ENCODE peak calls at places on chromosomes 2 and 18, in ten cellular contexts. Z is endothelial cell of umbilical vein, H is HCT116, K is tibial nerve, O is ovary, W is A549, V is adrenal gland, I is breast epithelium, Q is testis, A is IMR-90. D is an unnamed sample.

GRCh38 chr2:188898261-188898660 is 75.9 kb upstream of the COL3A1 start:
- DNase-seq in Z (no peak), H (no peak), K (no peak), O (no peak), W (no peak), V (no peak), I (no peak), Q (no peak), A (peak), D (no peak)

GRCh38 chr2:57890993-57891688 is 155.5 kb upstream of the VRK2 start:
- DNase-seq in Z (no peak), H (no peak), K (no peak), O (no peak), W (no peak), V (no peak), I (no peak), Q (no peak), A (peak), D (no peak)

GRCh38 chr18:25759111-25759510 is 331.3 kb downstream of the SS18 start:
- DNase-seq in Z (no peak), H (no peak), K (no peak), O (no peak), W (no peak), V (no peak), I (no peak), Q (no peak), A (peak), D (no peak)

GRCh38 chr2:55809875-55810620 is 113.5 kb downstream of the EFEMP1 start:
- DNase-seq in Z (no peak), H (no peak), K (peak), O (no peak), W (peak), V (no peak), I (no peak), Q (no peak), A (peak), D (no peak)

GRCh38 chr2:128660836-128661235 is 342.2 kb upstream of the HS6ST1 start:
- DNase-seq in Z (no peak), H (no peak), K (no peak), O (no peak), W (no peak), V (no peak), I (no peak), Q (no peak), A (no peak), D (no peak)

GRCh38 chr2:9397201-9397600 is 26.1 kb downstream of the ITGB1BP1 start:
- DNase-seq in Z (no peak), H (no peak), K (no peak), O (no peak), W (no peak), V (no peak), I (no peak), Q (no peak), A (no peak), D (no peak)

GRCh38 chr2:187500585-187501359 is 52.7 kb upstream of the CALCRL start:
- DNase-seq in Z (peak), H (peak), K (no peak), O (no peak), W (peak), V (no peak), I (no peak), Q (no peak), A (peak), D (peak)

GRCh38 chr18:3710712-3711269 is 260.8 kb downstream of the TGIF1 start:
- DNase-seq in Z (peak), H (no peak), K (peak), O (no peak), W (peak), V (peak), I (peak), Q (peak), A (no peak), D (peak)

GRCh38 chr2:236051351-236051750 is 116.8 kb downstream of the GBX2 start:
- DNase-seq in Z (no peak), H (no peak), K (no peak), O (no peak), W (no peak), V (no peak), I (no peak), Q (no peak), A (no peak), D (no peak)

GRCh38 chr18:74284501-74285004 is 7.2 kb downstream of the CYB5A start:
- DNase-seq in Z (peak), H (no peak), K (no peak), O (no peak), W (no peak), V (no peak), I (no peak), Q (no peak), A (no peak), D (no peak)

DNA sequence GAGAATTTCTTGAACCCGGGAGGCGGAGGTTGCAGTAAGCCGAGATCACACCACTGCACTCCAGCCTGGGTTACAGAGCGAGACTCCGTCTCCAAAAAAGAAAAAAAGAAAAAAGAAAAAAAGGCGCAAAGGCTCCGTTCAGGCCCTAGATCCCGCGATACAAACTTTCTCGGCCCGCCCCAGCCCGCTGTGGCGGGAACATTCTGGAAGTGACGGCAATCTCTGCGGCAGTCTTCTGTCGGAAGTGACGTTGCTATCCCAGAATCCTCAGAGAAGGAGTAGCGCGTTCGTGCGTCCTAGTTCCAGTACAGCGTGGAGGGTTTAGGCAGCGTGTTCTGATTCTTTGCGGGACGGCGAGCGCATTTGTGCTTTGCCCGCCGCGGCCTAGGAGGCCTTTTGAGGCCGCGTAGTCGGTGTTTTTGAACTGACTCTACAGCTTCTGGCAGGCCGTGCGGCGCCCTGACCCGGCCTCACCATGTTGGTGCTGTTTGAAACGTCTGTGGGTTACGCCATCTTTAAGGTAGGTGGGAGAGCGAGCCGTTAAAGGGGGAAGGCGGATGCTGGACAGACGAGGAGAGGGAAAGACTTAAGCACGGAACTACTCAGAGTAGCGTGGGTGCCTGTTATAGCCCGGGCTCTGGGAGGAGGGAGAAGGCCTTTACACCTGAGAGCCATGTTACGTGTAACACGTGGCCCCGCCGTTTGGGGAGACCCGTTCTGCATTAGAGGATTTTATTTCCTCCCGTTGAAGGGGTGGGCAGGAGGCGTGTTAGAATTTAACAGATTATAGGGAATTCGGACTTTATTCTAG is at the start of gene NOP58:
- DNase-seq in Z (peak), H (peak), K (peak), O (peak), W (peak), V (peak), I (peak), Q (peak), A (peak), D (peak)
- TF ChIP-seq POLR2A in Z (peak), H (peak), K (peak), O (peak), W (peak), V (peak), I (peak), Q (peak), A (peak), D (peak)

DNA sequence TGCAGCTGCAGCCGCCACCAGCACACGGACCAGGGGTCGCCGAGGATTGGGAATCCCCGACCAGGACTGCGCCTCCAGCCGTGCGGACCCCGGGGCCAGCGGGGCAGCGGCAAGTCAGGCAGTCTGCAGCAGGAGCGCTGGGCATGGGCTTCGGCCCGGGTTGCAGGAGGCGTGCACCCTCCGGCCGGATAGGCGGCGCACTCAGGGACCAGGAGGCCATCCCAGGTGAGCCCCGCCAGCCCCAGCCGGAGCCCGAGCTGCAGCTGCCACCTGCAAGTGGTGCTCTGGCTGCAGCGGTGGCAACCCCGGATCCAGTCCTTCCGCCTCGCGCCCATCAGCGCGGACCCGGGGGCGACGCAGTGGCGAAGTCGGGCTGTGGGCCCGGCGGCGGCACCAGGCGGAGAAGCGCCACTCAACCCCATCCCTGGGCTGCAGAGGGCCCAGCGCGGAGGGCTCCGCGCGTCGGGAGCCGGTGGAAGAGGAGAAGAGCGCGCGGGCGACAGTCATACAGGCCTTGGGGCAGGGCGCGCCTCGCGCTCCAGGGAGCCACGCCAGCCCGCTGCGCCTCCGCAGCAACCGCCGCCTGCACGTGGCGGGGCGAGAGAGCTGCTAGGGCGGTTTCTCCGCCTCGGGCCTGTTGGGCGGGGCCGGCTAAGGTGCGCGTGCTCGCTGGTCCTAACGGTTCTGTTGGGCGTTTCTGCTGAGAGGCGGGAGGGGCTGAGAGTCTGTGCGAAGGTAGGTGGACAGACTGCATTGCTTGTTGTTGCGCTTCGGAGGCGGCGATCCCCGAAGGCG is 73.9 kb downstream of the RPIA start:
- DNase-seq in Z (peak), H (no peak), K (no peak), O (no peak), W (peak), V (peak), I (no peak), Q (peak), A (peak), D (peak)
- H3K4me3 ChIP-seq in Z (peak), H (no peak), K (peak), O (no peak), W (peak), V (no peak), I (peak), Q (peak), A (no peak), D (peak)

DNA sequence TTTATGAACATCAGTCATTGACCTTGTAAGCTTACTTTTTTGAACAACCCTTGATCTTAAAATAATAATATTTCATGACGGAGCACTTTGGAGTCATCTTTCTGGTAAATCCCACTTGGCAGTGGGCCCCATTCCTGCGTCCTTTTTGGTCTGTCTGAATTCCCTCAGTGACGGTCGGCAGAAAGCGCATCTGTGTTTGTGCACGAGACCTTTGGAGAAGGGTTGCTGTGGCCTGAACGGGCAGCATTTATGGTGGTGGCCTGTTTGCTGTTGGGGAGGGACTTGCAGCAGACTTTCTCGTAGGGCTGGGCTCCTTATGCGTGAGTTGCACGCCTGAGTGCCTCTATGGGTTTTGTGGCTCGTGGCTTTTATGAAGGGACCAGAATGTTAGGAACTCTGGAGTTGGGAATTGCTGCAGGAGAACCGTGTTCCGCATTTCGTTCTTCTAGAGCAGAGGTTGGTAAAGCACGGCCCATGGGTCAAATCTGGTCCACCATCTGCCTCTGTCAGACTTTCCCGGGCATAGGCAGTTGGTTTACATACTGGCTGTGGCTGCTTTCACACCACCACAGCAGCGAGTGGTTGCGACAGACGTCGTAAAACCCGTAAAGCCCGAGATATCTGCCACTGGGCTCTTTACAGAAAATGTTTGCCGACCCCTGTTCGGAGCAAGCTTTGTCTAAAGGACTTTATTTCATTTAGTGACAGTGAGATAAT is 30.8 kb downstream of the LPIN1 start:
- DNase-seq in Z (no peak), H (no peak), K (peak), O (no peak), W (no peak), V (no peak), I (no peak), Q (no peak), A (no peak), D (no peak)
- TF ChIP-seq POLR2A in Z (no peak), H (no peak), K (no peak), O (no peak), W (no peak), V (no peak), I (no peak), Q (no peak), A (no peak), D (no peak)

DNA sequence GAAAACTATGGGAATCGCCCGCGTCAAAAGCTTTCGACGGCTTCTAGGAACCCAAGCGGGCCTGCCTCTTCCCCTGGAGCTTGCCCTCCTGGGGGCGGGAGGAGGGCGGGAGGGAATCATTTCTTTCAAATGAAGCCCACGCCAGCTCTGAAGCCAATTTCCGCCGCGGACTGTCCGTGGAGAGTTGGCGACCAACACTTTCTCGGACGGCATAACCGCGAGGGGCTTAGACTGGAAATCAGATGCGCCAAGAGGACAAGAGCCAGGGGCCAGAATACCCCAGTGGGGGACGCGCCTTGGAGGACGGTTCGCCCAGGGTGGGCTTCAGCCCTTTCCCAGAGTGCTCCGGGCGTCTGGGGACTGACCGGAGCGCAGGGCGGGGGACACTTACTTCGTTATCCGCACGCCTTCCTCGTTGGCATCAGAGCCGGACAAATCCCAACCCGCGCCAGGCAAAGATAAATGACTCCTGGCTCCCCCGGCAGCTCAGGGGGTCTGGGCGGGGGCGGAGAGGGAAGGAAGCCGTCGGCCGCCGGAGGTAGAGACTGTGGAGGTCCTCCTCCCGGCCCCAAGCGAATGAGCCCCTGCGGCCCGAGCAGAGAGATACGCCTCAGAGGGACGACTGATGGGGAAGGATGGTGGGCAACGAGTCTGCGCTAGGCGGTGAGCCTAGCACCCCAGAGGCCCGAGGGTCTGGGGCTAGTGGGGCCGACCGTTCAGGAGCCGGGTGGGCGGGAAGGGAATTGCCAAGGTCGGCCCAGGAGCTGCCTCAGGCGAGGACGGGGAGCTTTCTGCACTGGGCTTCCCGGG is 4.6 kb upstream of the SATB2 start:
- DNase-seq in Z (no peak), H (no peak), K (no peak), O (no peak), W (no peak), V (no peak), I (no peak), Q (peak), A (no peak), D (peak)
- H3K4me3 ChIP-seq in Z (no peak), H (no peak), K (peak), O (peak), W (peak), V (peak), I (peak), Q (peak), A (no peak), D (peak)

GRCh38 chr2:210224660-210225460 is at the start of gene ACADL:
- DNase-seq in Z (peak), H (no peak), K (peak), O (peak), W (peak), V (peak), I (no peak), Q (peak), A (no peak), D (no peak)
- TF ChIP-seq POLR2A in Z (no peak), H (no peak), K (no peak), O (no peak), W (no peak), V (no peak), I (no peak), Q (no peak), A (no peak), D (no peak)

DNA sequence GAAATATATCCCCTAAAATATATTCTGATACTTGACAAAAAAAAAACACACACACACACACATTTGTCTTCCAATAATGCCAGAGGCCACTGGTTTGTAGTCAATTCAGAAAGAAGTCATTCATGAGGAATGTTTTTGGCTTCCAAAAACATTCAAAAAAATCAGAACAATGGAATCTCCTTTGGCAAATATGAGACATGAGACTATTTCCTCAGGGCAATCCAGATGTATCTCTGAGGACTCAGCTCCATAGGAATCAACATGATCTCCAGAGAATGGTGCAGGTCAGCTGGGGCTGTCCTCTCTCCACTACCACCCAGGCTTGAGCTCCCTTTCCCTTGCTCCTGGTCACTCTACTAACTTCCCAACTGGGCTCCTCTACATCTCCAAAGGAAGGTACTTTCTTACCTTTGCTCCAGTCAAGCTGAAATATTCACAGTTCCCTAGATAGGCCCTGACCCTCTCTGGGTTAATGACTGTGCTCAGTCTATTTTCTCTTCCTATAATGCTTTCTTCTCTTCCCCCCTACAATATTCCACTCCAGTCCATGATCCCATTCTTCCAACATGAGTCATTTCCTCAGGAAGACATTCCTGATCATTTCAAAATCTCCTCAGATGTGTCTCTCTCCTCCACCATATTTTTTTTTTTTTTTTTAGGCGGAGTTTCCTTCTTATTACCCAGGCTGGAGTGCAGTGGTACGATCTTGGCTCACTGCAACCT is 145.3 kb downstream of the C1D start:
- DNase-seq in Z (peak), H (no peak), K (no peak), O (no peak), W (peak), V (no peak), I (no peak), Q (no peak), A (peak), D (no peak)
- H3K4me3 ChIP-seq in Z (no peak), H (peak), K (no peak), O (no peak), W (no peak), V (no peak), I (no peak), Q (no peak), A (no peak), D (no peak)

GRCh38 chr2:73227086-73227485 is 6.0 kb downstream of the PRADC1 start:
- DNase-seq in Z (no peak), H (no peak), K (no peak), O (no peak), W (no peak), V (no peak), I (no peak), Q (no peak), A (no peak), D (no peak)
- TF ChIP-seq POLR2A in Z (no peak), H (no peak), K (no peak), O (no peak), W (no peak), V (no peak), I (no peak), Q (no peak), A (no peak), D (no peak)

GRCh38 chr2:96939415-96939814 is 47.0 kb downstream of the FAM178B start:
- DNase-seq in Z (no peak), H (no peak), K (no peak), O (no peak), W (no peak), V (no peak), I (no peak), Q (no peak), A (no peak), D (no peak)
- H3K4me3 ChIP-seq in Z (no peak), H (no peak), K (no peak), O (no peak), W (no peak), V (no peak), I (no peak), Q (no peak), A (no peak), D (no peak)

D was measured in Peyer's patch.